ENCODE peak calls at places on chromosomes 3 and 15, in ten cellular contexts. J, P, Q, N, G, L, F, A, B and U are unnamed samples.

GRCh38 chr15:48674876-48675275 is 29.4 kb upstream of the FBN1 start:
- DNase-seq in A (no peak), G (no peak), L (peak), J (no peak), P (no peak), N (no peak), F (no peak), B (no peak), Q (no peak), U (no peak)

GRCh38 chr15:66948294-66948693 is 117.1 kb upstream of the SMAD3 start:
- DNase-seq in G (no peak), L (peak), N (no peak), A (no peak), F (no peak), B (no peak), Q (no peak), J (no peak), P (no peak), U (no peak)

GRCh38 chr3:197364410-197365071 is 66.1 kb upstream of the DLG1 start:
- DNase-seq in G (no peak), P (no peak), B (no peak), A (no peak), L (no peak), J (no peak), F (no peak), N (no peak), Q (no peak), U (no peak)

GRCh38 chr3:150076443-150076842 is 105.7 kb upstream of the PFN2 start:
- DNase-seq in G (no peak), F (no peak), L (no peak), P (no peak), Q (no peak), N (no peak), A (no peak), J (no peak), B (no peak), U (no peak)

GRCh38 chr3:197466586-197467399 is 89.0 kb downstream of the BDH1 start:
- DNase-seq in B (no peak), F (no peak), A (no peak), G (no peak), L (peak), Q (no peak), J (no peak), N (no peak), P (no peak), U (no peak)

GRCh38 chr3:42500909-42501308 is 1.5 kb upstream of the VIPR1 start:
- DNase-seq in B (no peak), N (no peak), A (no peak), P (peak), Q (no peak), L (no peak), J (no peak), G (no peak), F (no peak), U (no peak)

GRCh38 chr3:155807823-155808222 is 1.7 kb upstream of the C3orf33 start:
- DNase-seq in G (no peak), A (no peak), B (no peak), N (no peak), L (no peak), F (no peak), Q (no peak), J (no peak), P (no peak), U (no peak)

GRCh38 chr3:193735850-193736249 is 142.8 kb downstream of the OPA1 start:
- DNase-seq in A (no peak), Q (no peak), L (no peak), G (no peak), F (no peak), P (no peak), N (no peak), J (no peak), B (no peak), U (no peak)